ENCODE peak calls at places on chromosome 22, in seven cellular contexts. One of them, this sample, is unnamed.

GRCh38 chr22:38952382-38952993 is 4.9 kb upstream of the APOBEC3A start:
- DNase-seq in SK-MEL-5: no peak
- DNase-seq in cardiac fibroblast: no peak
- DNase-seq in RPMI8226: peak
- DNase-seq in activated B cell treated with CpG ODN at 0.5 μM for 24 hours: no peak
- DNase-seq in NCI-H774: no peak
- DNase-seq in NCI-H2029 treated with DMSO at 0.1 percent for 48 hours: no peak
- DNase-seq in this sample: no peak

GRCh38 chr22:50612715-50613221 is 12.2 kb downstream of the MAPK8IP2 start:
- DNase-seq in NCI-H2029 treated with DMSO at 0.1 percent for 48 hours: no peak
- DNase-seq in RPMI8226: peak
- DNase-seq in activated B cell treated with CpG ODN at 0.5 μM for 24 hours: no peak
- DNase-seq in SK-MEL-5: peak
- DNase-seq in cardiac fibroblast: no peak
- DNase-seq in NCI-H774: no peak
- DNase-seq in this sample: no peak

GRCh38 chr22:44753189-44754042 is 1.0 kb downstream of the ARHGAP8 start:
- DNase-seq in NCI-H2029 treated with DMSO at 0.1 percent for 48 hours: no peak
- DNase-seq in cardiac fibroblast: peak
- DNase-seq in RPMI8226: peak
- DNase-seq in SK-MEL-5: no peak
- DNase-seq in activated B cell treated with CpG ODN at 0.5 μM for 24 hours: no peak
- DNase-seq in NCI-H774: no peak
- DNase-seq in this sample: peak

GRCh38 chr22:48282804-48283203 is 1520.4 kb downstream of the TBC1D22A start:
- DNase-seq in SK-MEL-5: no peak
- DNase-seq in NCI-H2029 treated with DMSO at 0.1 percent for 48 hours: no peak
- DNase-seq in NCI-H774: no peak
- DNase-seq in cardiac fibroblast: no peak
- DNase-seq in activated B cell treated with CpG ODN at 0.5 μM for 24 hours: no peak
- DNase-seq in RPMI8226: no peak
- DNase-seq in this sample: no peak

GRCh38 chr22:38148252-38148651 is 33.4 kb downstream of the PLA2G6 start:
- DNase-seq in SK-MEL-5: no peak
- DNase-seq in NCI-H2029 treated with DMSO at 0.1 percent for 48 hours: no peak
- DNase-seq in cardiac fibroblast: peak
- DNase-seq in NCI-H774: no peak
- DNase-seq in RPMI8226: no peak
- DNase-seq in activated B cell treated with CpG ODN at 0.5 μM for 24 hours: no peak
- DNase-seq in this sample: no peak

GRCh38 chr22:20777420-20778177 is 3.7 kb downstream of the SERPIND1 start:
- DNase-seq in RPMI8226: no peak
- DNase-seq in activated B cell treated with CpG ODN at 0.5 μM for 24 hours: no peak
- DNase-seq in cardiac fibroblast: peak
- DNase-seq in SK-MEL-5: no peak
- DNase-seq in NCI-H774: no peak
- DNase-seq in NCI-H2029 treated with DMSO at 0.1 percent for 48 hours: peak
- DNase-seq in this sample: no peak

GRCh38 chr22:37428649-37429586 is 1.6 kb upstream of the ELFN2 start:
- DNase-seq in NCI-H774: no peak
- DNase-seq in SK-MEL-5: peak
- DNase-seq in cardiac fibroblast: peak
- DNase-seq in RPMI8226: peak
- DNase-seq in activated B cell treated with CpG ODN at 0.5 μM for 24 hours: peak
- DNase-seq in NCI-H2029 treated with DMSO at 0.1 percent for 48 hours: no peak
- DNase-seq in this sample: peak

GRCh38 chr22:35352214-35353111 is 28.4 kb upstream of the HMOX1 start:
- DNase-seq in SK-MEL-5: peak
- DNase-seq in cardiac fibroblast: no peak
- DNase-seq in NCI-H2029 treated with DMSO at 0.1 percent for 48 hours: no peak
- DNase-seq in RPMI8226: peak
- DNase-seq in activated B cell treated with CpG ODN at 0.5 μM for 24 hours: peak
- DNase-seq in NCI-H774: no peak
- DNase-seq in this sample: peak

GRCh38 chr22:20021196-20022181 is 579 bp downstream of the TANGO2 start:
- DNase-seq in RPMI8226: no peak
- DNase-seq in NCI-H2029 treated with DMSO at 0.1 percent for 48 hours: no peak
- DNase-seq in SK-MEL-5: peak
- DNase-seq in activated B cell treated with CpG ODN at 0.5 μM for 24 hours: no peak
- DNase-seq in NCI-H774: no peak
- DNase-seq in cardiac fibroblast: peak
- DNase-seq in this sample: peak

GRCh38 chr22:38203855-38204497 is 2.2 kb downstream of the MAFF start:
- DNase-seq in NCI-H774: no peak
- DNase-seq in cardiac fibroblast: no peak
- DNase-seq in SK-MEL-5: no peak
- DNase-seq in activated B cell treated with CpG ODN at 0.5 μM for 24 hours: no peak
- DNase-seq in NCI-H2029 treated with DMSO at 0.1 percent for 48 hours: no peak
- DNase-seq in RPMI8226: no peak
- DNase-seq in this sample: no peak

GRCh38 chr22:31229402-31230140 is 17.5 kb downstream of the LIMK2 start:
- DNase-seq in NCI-H2029 treated with DMSO at 0.1 percent for 48 hours: peak
- DNase-seq in activated B cell treated with CpG ODN at 0.5 μM for 24 hours: no peak
- DNase-seq in SK-MEL-5: peak
- DNase-seq in cardiac fibroblast: peak
- DNase-seq in RPMI8226: peak
- DNase-seq in NCI-H774: no peak
- DNase-seq in this sample: peak

GRCh38 chr22:30079952-30080533 is at the start of gene HORMAD2:
- DNase-seq in RPMI8226: no peak
- DNase-seq in activated B cell treated with CpG ODN at 0.5 μM for 24 hours: peak
- DNase-seq in NCI-H774: no peak
- DNase-seq in cardiac fibroblast: peak
- DNase-seq in SK-MEL-5: no peak
- DNase-seq in NCI-H2029 treated with DMSO at 0.1 percent for 48 hours: no peak
- DNase-seq in this sample: no peak

GRCh38 chr22:48889887-48890692 is 937.6 kb downstream of the BRD1 start:
- DNase-seq in NCI-H774: no peak
- DNase-seq in cardiac fibroblast: no peak
- DNase-seq in activated B cell treated with CpG ODN at 0.5 μM for 24 hours: no peak
- DNase-seq in NCI-H2029 treated with DMSO at 0.1 percent for 48 hours: no peak
- DNase-seq in SK-MEL-5: no peak
- DNase-seq in RPMI8226: no peak
- DNase-seq in this sample: no peak

GRCh38 chr22:21845558-21846452 is 21.6 kb downstream of the MAPK1 start:
- DNase-seq in NCI-H2029 treated with DMSO at 0.1 percent for 48 hours: no peak
- DNase-seq in RPMI8226: no peak
- DNase-seq in SK-MEL-5: no peak
- DNase-seq in activated B cell treated with CpG ODN at 0.5 μM for 24 hours: no peak
- DNase-seq in cardiac fibroblast: no peak
- DNase-seq in NCI-H774: no peak
- DNase-seq in this sample: no peak

GRCh38 chr22:46798366-46799057 is 36.1 kb downstream of the TBC1D22A start:
- DNase-seq in RPMI8226: peak
- DNase-seq in cardiac fibroblast: peak
- DNase-seq in NCI-H774: no peak
- DNase-seq in activated B cell treated with CpG ODN at 0.5 μM for 24 hours: peak
- DNase-seq in NCI-H2029 treated with DMSO at 0.1 percent for 48 hours: no peak
- DNase-seq in SK-MEL-5: peak
- DNase-seq in this sample: peak

GRCh38 chr22:19038728-19039447 is 83.3 kb downstream of the DGCR2 start:
- DNase-seq in activated B cell treated with CpG ODN at 0.5 μM for 24 hours: no peak
- DNase-seq in SK-MEL-5: no peak
- DNase-seq in RPMI8226: no peak
- DNase-seq in NCI-H2029 treated with DMSO at 0.1 percent for 48 hours: no peak
- DNase-seq in NCI-H774: no peak
- DNase-seq in cardiac fibroblast: no peak
- DNase-seq in this sample: no peak

GRCh38 chr22:45577746-45578523 is 75.3 kb downstream of the FBLN1 start:
- DNase-seq in NCI-H2029 treated with DMSO at 0.1 percent for 48 hours: peak
- DNase-seq in activated B cell treated with CpG ODN at 0.5 μM for 24 hours: peak
- DNase-seq in SK-MEL-5: peak
- DNase-seq in NCI-H774: peak
- DNase-seq in cardiac fibroblast: peak
- DNase-seq in RPMI8226: peak
- DNase-seq in this sample: peak

GRCh38 chr22:44931077-44931540 is 78.7 kb downstream of the PHF21B start:
- DNase-seq in activated B cell treated with CpG ODN at 0.5 μM for 24 hours: no peak
- DNase-seq in NCI-H2029 treated with DMSO at 0.1 percent for 48 hours: no peak
- DNase-seq in cardiac fibroblast: peak
- DNase-seq in SK-MEL-5: no peak
- DNase-seq in RPMI8226: no peak
- DNase-seq in NCI-H774: no peak
- DNase-seq in this sample: peak

GRCh38 chr22:24141586-24141985 is 39.7 kb upstream of the SUSD2 start:
- DNase-seq in SK-MEL-5: no peak
- DNase-seq in RPMI8226: peak
- DNase-seq in NCI-H774: no peak
- DNase-seq in NCI-H2029 treated with DMSO at 0.1 percent for 48 hours: no peak
- DNase-seq in activated B cell treated with CpG ODN at 0.5 μM for 24 hours: no peak
- DNase-seq in cardiac fibroblast: no peak
- DNase-seq in this sample: no peak

GRCh38 chr22:35842954-35843353 is 125.3 kb downstream of the APOL5 start:
- DNase-seq in activated B cell treated with CpG ODN at 0.5 μM for 24 hours: no peak
- DNase-seq in cardiac fibroblast: peak
- DNase-seq in NCI-H774: no peak
- DNase-seq in RPMI8226: peak
- DNase-seq in SK-MEL-5: peak
- DNase-seq in NCI-H2029 treated with DMSO at 0.1 percent for 48 hours: no peak
- DNase-seq in this sample: peak

GRCh38 chr22:45891996-45892621 is 84.9 kb downstream of the WNT7B start:
- DNase-seq in NCI-H774: no peak
- DNase-seq in activated B cell treated with CpG ODN at 0.5 μM for 24 hours: no peak
- DNase-seq in SK-MEL-5: no peak
- DNase-seq in NCI-H2029 treated with DMSO at 0.1 percent for 48 hours: no peak
- DNase-seq in RPMI8226: no peak
- DNase-seq in cardiac fibroblast: no peak
- DNase-seq in this sample: no peak

GRCh38 chr22:12697441-12697840 is 2830.6 kb upstream of the OR11H1 start:
- DNase-seq in NCI-H774: no peak
- DNase-seq in activated B cell treated with CpG ODN at 0.5 μM for 24 hours: no peak
- DNase-seq in NCI-H2029 treated with DMSO at 0.1 percent for 48 hours: no peak
- DNase-seq in SK-MEL-5: no peak
- DNase-seq in cardiac fibroblast: no peak
- DNase-seq in RPMI8226: no peak
- DNase-seq in this sample: no peak

GRCh38 chr22:22856364-22856763 is 31.3 kb upstream of the IGLL5 start:
- DNase-seq in RPMI8226: no peak
- DNase-seq in activated B cell treated with CpG ODN at 0.5 μM for 24 hours: no peak
- DNase-seq in SK-MEL-5: no peak
- DNase-seq in NCI-H774: no peak
- DNase-seq in NCI-H2029 treated with DMSO at 0.1 percent for 48 hours: no peak
- DNase-seq in cardiac fibroblast: no peak
- DNase-seq in this sample: no peak

GRCh38 chr22:30234786-30235470 is 11.6 kb downstream of the LIF start:
- DNase-seq in NCI-H774: no peak
- DNase-seq in RPMI8226: no peak
- DNase-seq in cardiac fibroblast: peak
- DNase-seq in NCI-H2029 treated with DMSO at 0.1 percent for 48 hours: no peak
- DNase-seq in SK-MEL-5: peak
- DNase-seq in activated B cell treated with CpG ODN at 0.5 μM for 24 hours: no peak
- DNase-seq in this sample: peak

GRCh38 chr22:48065852-48066251 is 1303.4 kb downstream of the TBC1D22A start:
- DNase-seq in SK-MEL-5: no peak
- DNase-seq in NCI-H774: no peak
- DNase-seq in cardiac fibroblast: no peak
- DNase-seq in NCI-H2029 treated with DMSO at 0.1 percent for 48 hours: no peak
- DNase-seq in activated B cell treated with CpG ODN at 0.5 μM for 24 hours: no peak
- DNase-seq in RPMI8226: peak
- DNase-seq in this sample: peak

GRCh38 chr22:22576244-22576988 is 17.4 kb upstream of the PRAME start:
- DNase-seq in NCI-H2029 treated with DMSO at 0.1 percent for 48 hours: no peak
- DNase-seq in activated B cell treated with CpG ODN at 0.5 μM for 24 hours: no peak
- DNase-seq in SK-MEL-5: peak
- DNase-seq in cardiac fibroblast: peak
- DNase-seq in RPMI8226: peak
- DNase-seq in NCI-H774: peak
- DNase-seq in this sample: peak

GRCh38 chr22:48561676-48562075 is 1266.0 kb downstream of the BRD1 start:
- DNase-seq in activated B cell treated with CpG ODN at 0.5 μM for 24 hours: no peak
- DNase-seq in NCI-H2029 treated with DMSO at 0.1 percent for 48 hours: no peak
- DNase-seq in NCI-H774: no peak
- DNase-seq in SK-MEL-5: no peak
- DNase-seq in RPMI8226: no peak
- DNase-seq in cardiac fibroblast: no peak
- DNase-seq in this sample: no peak

GRCh38 chr22:38081941-38082828 is 1.8 kb downstream of the SLC16A8 start:
- DNase-seq in cardiac fibroblast: no peak
- DNase-seq in NCI-H2029 treated with DMSO at 0.1 percent for 48 hours: no peak
- DNase-seq in NCI-H774: no peak
- DNase-seq in activated B cell treated with CpG ODN at 0.5 μM for 24 hours: no peak
- DNase-seq in RPMI8226: no peak
- DNase-seq in SK-MEL-5: no peak
- DNase-seq in this sample: no peak

GRCh38 chr22:41613456-41613855 is 7.4 kb downstream of the DESI1 start:
- DNase-seq in SK-MEL-5: no peak
- DNase-seq in cardiac fibroblast: no peak
- DNase-seq in activated B cell treated with CpG ODN at 0.5 μM for 24 hours: no peak
- DNase-seq in NCI-H774: no peak
- DNase-seq in NCI-H2029 treated with DMSO at 0.1 percent for 48 hours: no peak
- DNase-seq in RPMI8226: no peak
- DNase-seq in this sample: no peak

GRCh38 chr22:42969348-42969975 is 45.5 kb downstream of the PACSIN2 start:
- DNase-seq in SK-MEL-5: no peak
- DNase-seq in NCI-H2029 treated with DMSO at 0.1 percent for 48 hours: no peak
- DNase-seq in cardiac fibroblast: peak
- DNase-seq in activated B cell treated with CpG ODN at 0.5 μM for 24 hours: no peak
- DNase-seq in RPMI8226: no peak
- DNase-seq in NCI-H774: no peak
- DNase-seq in this sample: no peak

GRCh38 chr22:25564320-25564978 is at the start of gene GRK3:
- DNase-seq in activated B cell treated with CpG ODN at 0.5 μM for 24 hours: peak
- DNase-seq in SK-MEL-5: peak
- DNase-seq in RPMI8226: peak
- DNase-seq in NCI-H774: no peak
- DNase-seq in cardiac fibroblast: peak
- DNase-seq in NCI-H2029 treated with DMSO at 0.1 percent for 48 hours: no peak
- DNase-seq in this sample: peak

GRCh38 chr22:19855504-19856409 is 1.1 kb upstream of the GNB1L start:
- DNase-seq in NCI-H774: peak
- DNase-seq in NCI-H2029 treated with DMSO at 0.1 percent for 48 hours: peak
- DNase-seq in SK-MEL-5: peak
- DNase-seq in activated B cell treated with CpG ODN at 0.5 μM for 24 hours: peak
- DNase-seq in RPMI8226: peak
- DNase-seq in cardiac fibroblast: peak
- DNase-seq in this sample: peak

GRCh38 chr22:26949193-26949592 is 291.8 kb downstream of the MIAT start:
- DNase-seq in activated B cell treated with CpG ODN at 0.5 μM for 24 hours: no peak
- DNase-seq in NCI-H774: no peak
- DNase-seq in NCI-H2029 treated with DMSO at 0.1 percent for 48 hours: no peak
- DNase-seq in cardiac fibroblast: peak
- DNase-seq in SK-MEL-5: peak
- DNase-seq in RPMI8226: peak
- DNase-seq in this sample: no peak

GRCh38 chr22:28989035-28989464 is 72.6 kb downstream of the C22orf31 start:
- DNase-seq in NCI-H774: no peak
- DNase-seq in NCI-H2029 treated with DMSO at 0.1 percent for 48 hours: no peak
- DNase-seq in RPMI8226: no peak
- DNase-seq in SK-MEL-5: no peak
- DNase-seq in cardiac fibroblast: no peak
- DNase-seq in activated B cell treated with CpG ODN at 0.5 μM for 24 hours: no peak
- DNase-seq in this sample: no peak

GRCh38 chr22:31340765-31341247 is 5.3 kb downstream of the PATZ1 start:
- DNase-seq in NCI-H774: no peak
- DNase-seq in NCI-H2029 treated with DMSO at 0.1 percent for 48 hours: no peak
- DNase-seq in activated B cell treated with CpG ODN at 0.5 μM for 24 hours: no peak
- DNase-seq in cardiac fibroblast: no peak
- DNase-seq in SK-MEL-5: no peak
- DNase-seq in RPMI8226: no peak
- DNase-seq in this sample: no peak

GRCh38 chr22:18058770-18059169 is 19.0 kb upstream of the PEX26 start:
- DNase-seq in activated B cell treated with CpG ODN at 0.5 μM for 24 hours: no peak
- DNase-seq in RPMI8226: no peak
- DNase-seq in NCI-H774: no peak
- DNase-seq in NCI-H2029 treated with DMSO at 0.1 percent for 48 hours: no peak
- DNase-seq in cardiac fibroblast: no peak
- DNase-seq in SK-MEL-5: no peak
- DNase-seq in this sample: no peak